ENCODE peak calls at places on chromosomes 5 and 9, in five cellular contexts. R is hepatocyte, S is mammary epithelial cell, P is GM23248, M is endothelial cell of umbilical vein. T is an unnamed sample.

GRCh38 chr5:89445106-89445745 is 562.2 kb upstream of the MEF2C start:
- DNase-seq in R (no peak), S (no peak), P (no peak), M (no peak), T (no peak)

GRCh38 chr5:95880081-95880926 is 57.8 kb upstream of the GLRX start:
- DNase-seq in R (no peak), S (no peak), P (no peak), M (no peak), T (no peak)

GRCh38 chr9:125361837-125362531 is 100.4 kb downstream of the GAPVD1 start:
- DNase-seq in R (peak), S (no peak), P (peak), M (peak), T (no peak)

GRCh38 chr9:123500336-123500735 is 144.3 kb downstream of the CRB2 start:
- DNase-seq in R (no peak), S (no peak), P (no peak), M (no peak), T (no peak)

GRCh38 chr5:88251048-88251711 is 17.5 kb downstream of the TMEM161B start:
- DNase-seq in R (no peak), S (peak), P (no peak), M (no peak), T (no peak)

GRCh38 chr9:110065527-110065926 is 142.4 kb downstream of the C9orf152 start:
- DNase-seq in R (no peak), S (peak), P (peak), M (no peak), T (no peak)

GRCh38 chr5:136020383-136021015 is 8.3 kb upstream of the TGFBI start:
- DNase-seq in R (peak), S (peak), P (peak), M (peak), T (peak)

GRCh38 chr5:88881566-88881965 is 1.4 kb downstream of the MEF2C start:
- DNase-seq in R (no peak), S (no peak), P (peak), M (peak), T (no peak)

GRCh38 chr5:21817668-21818419 is 1035.3 kb downstream of the CDH12 start:
- DNase-seq in R (no peak), S (no peak), P (peak), M (peak), T (no peak)

GRCh38 chr5:9498541-9499497 is 47.1 kb downstream of the SEMA5A start:
- DNase-seq in R (peak), S (peak), P (peak), M (no peak), T (no peak)

GRCh38 chr9:127707766-127708165 is 978 bp downstream of the CFAP157 start:
- DNase-seq in R (no peak), S (no peak), P (peak), M (no peak), T (no peak)

GRCh38 chr5:163321511-163321910 is 115.9 kb upstream of the CCNG1 start:
- DNase-seq in R (no peak), S (no peak), P (no peak), M (no peak), T (no peak)

GRCh38 chr9:18299449-18299848 is 174.5 kb upstream of the ADAMTSL1 start:
- DNase-seq in R (no peak), S (no peak), P (no peak), M (no peak), T (no peak)

GRCh38 chr5:137126829-137127228 is 372.3 kb downstream of the SPOCK1 start:
- DNase-seq in R (no peak), S (peak), P (peak), M (no peak), T (no peak)

GRCh38 chr5:124289641-124290201 is 456.7 kb downstream of the ZNF608 start:
- DNase-seq in R (no peak), S (peak), P (no peak), M (no peak), T (no peak)

GRCh38 chr5:38662088-38662487 is 105.6 kb upstream of the LIFR start:
- DNase-seq in R (no peak), S (no peak), P (no peak), M (peak), T (no peak)

GRCh38 chr5:54610197-54610898 is 92.8 kb downstream of the SNX18 start:
- DNase-seq in R (no peak), S (peak), P (peak), M (peak), T (no peak)

GRCh38 chr9:18947772-18948391 is 85.1 kb downstream of the SAXO1 start:
- DNase-seq in R (peak), S (no peak), P (peak), M (no peak), T (no peak)

GRCh38 chr5:142221091-142221860 is 103.5 kb downstream of the SPRY4 start:
- DNase-seq in R (no peak), S (no peak), P (no peak), M (no peak), T (no peak)

GRCh38 chr9:5999443-6000104 is 15.8 kb downstream of the RANBP6 start:
- DNase-seq in R (no peak), S (no peak), P (no peak), M (no peak), T (no peak)

GRCh38 chr5:121628783-121629182 is 222.9 kb upstream of the FTMT start:
- DNase-seq in R (no peak), S (no peak), P (no peak), M (no peak), T (no peak)

GRCh38 chr5:154830596-154830995 is 19.8 kb downstream of the FAXDC2 start:
- DNase-seq in R (no peak), S (peak), P (no peak), M (no peak), T (no peak)

GRCh38 chr5:14185336-14186131 is 42.4 kb downstream of the TRIO start:
- DNase-seq in R (no peak), S (peak), P (peak), M (peak), T (peak)

GRCh38 chr5:146169076-146169475 is 13.4 kb downstream of the LARS1 start:
- DNase-seq in R (no peak), S (no peak), P (no peak), M (no peak), T (no peak)

GRCh38 chr5:75450069-75450468 is 61.4 kb downstream of the CERT1 start:
- DNase-seq in R (no peak), S (peak), P (no peak), M (no peak), T (no peak)

GRCh38 chr9:31519826-31520225 is 864.6 kb upstream of the ACO1 start:
- DNase-seq in R (no peak), S (no peak), P (no peak), M (peak), T (no peak)

GRCh38 chr5:40906351-40906751 is 2.9 kb upstream of the C7 start:
- DNase-seq in R (no peak), S (peak), P (no peak), M (no peak), T (no peak)

GRCh38 chr5:168822745-168823281 is 243.6 kb upstream of the PANK3 start:
- DNase-seq in R (no peak), S (peak), P (peak), M (no peak), T (no peak)

GRCh38 chr9:135088348-135088978 is 995 bp downstream of the OLFM1 start:
- DNase-seq in R (no peak), S (no peak), P (no peak), M (no peak), T (no peak)
- TF ChIP-seq EZH2 in R (peak), S (no peak), P (peak), M (peak), T (no peak)

DNA sequence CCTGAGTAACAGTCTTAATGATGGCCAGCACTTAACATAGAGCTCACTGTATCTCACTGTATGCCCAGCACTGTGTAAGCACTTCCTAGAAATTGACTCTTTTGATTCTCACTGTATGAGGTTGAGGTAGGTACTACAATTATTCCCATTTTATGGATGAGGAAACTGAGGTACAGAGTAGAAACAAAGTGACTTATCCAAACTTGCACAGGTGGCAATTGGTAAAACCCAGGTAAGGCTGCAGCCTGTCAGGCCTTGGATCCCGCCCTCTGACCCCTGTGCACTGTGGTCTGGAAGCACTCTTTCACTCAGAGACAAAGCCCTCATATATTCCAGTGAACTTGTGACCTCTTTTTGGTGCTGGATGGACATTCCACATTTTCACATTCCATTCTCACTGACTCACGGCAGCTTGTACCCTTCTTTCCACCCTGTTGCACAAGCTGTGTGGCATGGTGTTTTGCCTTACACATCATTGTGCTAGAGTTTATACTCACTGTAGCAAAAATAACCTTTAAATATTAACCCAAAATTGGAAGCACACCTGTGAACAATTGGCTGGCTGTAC is 21.7 kb downstream of the ANKRD55 start:
- DNase-seq in R (peak), S (peak), P (peak), M (peak), T (peak)
- H3K4me2 ChIP-seq in R (no peak), S (peak), P (peak), M (peak), T (peak)

GRCh38 chr5:173233347-173234128 is 1.5 kb downstream of the NKX2-5 start:
- DNase-seq in R (no peak), S (no peak), P (no peak), M (no peak), T (no peak)
- TF ChIP-seq EZH2 in R (no peak), S (no peak), P (no peak), M (no peak), T (no peak)

GRCh38 chr9:136688274-136689107 is 1.2 kb upstream of the AGPAT2 start:
- DNase-seq in R (no peak), S (no peak), P (no peak), M (no peak), T (no peak)
- H3K4me2 ChIP-seq in R (no peak), S (no peak), P (no peak), M (no peak), T (peak)

DNA sequence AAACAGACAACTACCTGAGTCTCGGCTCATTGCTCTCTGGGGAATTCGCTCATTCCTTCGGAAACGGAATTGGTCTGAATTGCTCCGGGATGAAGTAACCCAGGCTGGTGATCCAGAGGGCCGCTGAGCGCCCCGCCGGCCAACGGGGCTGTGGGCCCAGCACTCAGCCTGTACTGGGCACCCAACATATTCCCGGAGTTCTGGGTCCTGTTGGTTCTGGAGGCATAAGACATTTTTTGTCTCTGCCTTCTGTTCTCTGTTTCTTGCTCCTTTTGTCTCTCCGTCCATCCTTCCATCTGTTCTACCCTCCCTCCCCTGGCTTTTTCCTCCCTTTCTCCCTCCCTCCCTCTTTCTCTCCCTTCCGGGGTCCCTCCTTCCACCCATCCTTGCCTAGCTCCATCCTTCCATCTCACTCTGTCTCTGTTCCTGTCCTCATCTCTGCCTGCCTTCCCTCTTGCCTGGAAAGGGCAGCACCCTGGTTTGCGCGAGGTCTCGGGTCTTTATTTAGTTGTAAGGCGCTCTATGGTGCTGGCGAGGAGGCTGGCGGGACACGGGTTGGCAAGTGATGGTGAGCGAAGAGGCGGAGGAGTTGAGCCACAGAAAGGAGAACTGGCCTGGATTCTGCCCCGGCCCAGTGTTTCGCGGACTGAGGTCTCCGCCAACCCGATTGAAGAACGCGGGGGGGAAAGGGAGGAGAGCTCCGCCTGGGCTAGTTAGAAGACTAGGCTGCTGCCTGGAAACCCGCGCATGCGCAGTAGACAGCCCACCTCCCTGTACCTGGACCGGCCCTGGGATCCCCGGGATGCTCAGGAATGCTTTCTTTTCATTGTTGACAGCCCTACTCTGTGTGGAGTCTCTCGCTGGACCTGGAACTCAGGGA is 1468.0 kb downstream of the FOXD4L5 start:
- DNase-seq in R (peak), S (peak), P (peak), M (peak), T (peak)
- TF ChIP-seq EZH2 in R (no peak), S (no peak), P (no peak), M (no peak), T (no peak)

DNA sequence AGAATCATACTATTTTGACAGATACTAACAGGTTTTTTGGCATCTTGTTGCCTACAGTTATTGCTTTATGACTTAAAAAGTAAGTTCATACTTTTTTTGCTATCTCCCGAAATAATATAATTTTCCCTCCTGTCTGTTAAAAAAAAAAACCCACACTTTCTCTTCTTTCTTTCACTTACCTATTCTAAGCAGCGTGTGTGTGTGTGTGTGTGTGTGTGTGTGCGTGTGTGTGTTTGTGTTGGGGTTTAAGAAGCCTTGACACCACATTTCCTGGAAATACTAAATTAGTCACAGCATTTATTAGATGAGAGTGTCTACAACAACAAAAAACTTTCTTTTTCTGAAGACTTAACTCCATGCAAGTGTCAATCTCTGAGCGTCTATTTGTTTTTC is 12.4 kb downstream of the TNFAIP8 start:
- DNase-seq in R (no peak), S (no peak), P (no peak), M (peak), T (no peak)
- H3K4me2 ChIP-seq in R (no peak), S (peak), P (no peak), M (no peak), T (no peak)

DNA sequence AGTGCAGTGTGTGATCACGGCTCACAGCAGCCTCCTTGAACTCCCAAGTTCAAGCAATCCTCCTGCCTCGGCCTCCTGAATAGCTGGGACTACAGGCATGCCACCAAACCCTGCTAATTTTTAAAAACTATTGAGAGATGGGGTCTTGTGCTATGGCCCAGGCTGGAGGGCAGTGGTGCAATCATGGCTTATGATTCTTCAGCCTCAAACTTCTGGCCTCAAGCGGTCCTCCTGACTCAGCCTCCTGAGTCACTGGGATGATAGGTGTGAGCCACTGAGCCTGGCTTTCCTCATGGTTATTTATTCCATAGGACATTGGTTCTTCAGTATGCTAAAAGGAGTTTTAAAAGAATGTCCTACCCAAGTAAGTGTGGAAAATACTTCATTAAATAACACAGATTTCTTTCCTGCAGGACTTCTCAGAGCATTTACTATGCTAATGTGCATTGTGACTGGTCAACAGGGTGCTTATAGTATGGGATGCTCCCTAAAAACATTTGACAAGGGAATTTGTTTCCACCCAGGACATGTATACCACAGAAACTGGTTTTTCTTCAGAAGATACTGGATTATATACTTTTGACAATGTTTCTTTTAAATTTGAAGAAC is 11.2 kb upstream of the NCS1 start:
- DNase-seq in R (no peak), S (no peak), P (no peak), M (no peak), T (no peak)
- TF ChIP-seq EZH2 in R (no peak), S (no peak), P (no peak), M (no peak), T (no peak)